ENCODE peak calls at places on chromosomes 16 and 17, in ten cellular contexts. One of them, this sample, is unnamed.

GRCh38 chr16:24729967-24730815 is 740 bp downstream of the TNRC6A start:
- DNase-seq in stromal cell of bone marrow: no peak
- DNase-seq in T-helper 1 cell: peak
- DNase-seq in T1000: no peak
- DNase-seq in NCI-H2081: no peak
- DNase-seq in activated CD4-positive, alpha-beta T cell treated with anti-CD3 and anti-CD28 coated beads, Interleukin-2, amount 10 ng/mL, durations not matched to agents 7 days and 5 days: peak
- DNase-seq in stimulated activated CD4-positive, alpha-beta T cell treated with anti-CD3 and anti-CD28 coated beads, TNF-alpha, amount 100 ng/mL, for 48 hours: no peak
- DNase-seq in HTR-8/SVneo: no peak
- DNase-seq in foreskin keratinocyte: no peak
- DNase-seq in T follicular helper cell: peak
- DNase-seq in this sample: no peak

GRCh38 chr17:41777157-41777578 is 9.3 kb downstream of the JUP start:
- DNase-seq in stromal cell of bone marrow: no peak
- DNase-seq in T-helper 1 cell: no peak
- DNase-seq in T1000: no peak
- DNase-seq in NCI-H2081: no peak
- DNase-seq in activated CD4-positive, alpha-beta T cell treated with anti-CD3 and anti-CD28 coated beads, Interleukin-2, amount 10 ng/mL, durations not matched to agents 7 days and 5 days: no peak
- DNase-seq in stimulated activated CD4-positive, alpha-beta T cell treated with anti-CD3 and anti-CD28 coated beads, TNF-alpha, amount 100 ng/mL, for 48 hours: no peak
- DNase-seq in HTR-8/SVneo: no peak
- DNase-seq in foreskin keratinocyte: no peak
- DNase-seq in T follicular helper cell: no peak
- DNase-seq in this sample: no peak

GRCh38 chr17:42414782-42415409 is 8.2 kb downstream of the CAVIN1 start:
- DNase-seq in stromal cell of bone marrow: no peak
- DNase-seq in T-helper 1 cell: no peak
- DNase-seq in T1000: no peak
- DNase-seq in NCI-H2081: no peak
- DNase-seq in activated CD4-positive, alpha-beta T cell treated with anti-CD3 and anti-CD28 coated beads, Interleukin-2, amount 10 ng/mL, durations not matched to agents 7 days and 5 days: peak
- DNase-seq in stimulated activated CD4-positive, alpha-beta T cell treated with anti-CD3 and anti-CD28 coated beads, TNF-alpha, amount 100 ng/mL, for 48 hours: peak
- DNase-seq in HTR-8/SVneo: no peak
- DNase-seq in foreskin keratinocyte: no peak
- DNase-seq in T follicular helper cell: peak
- DNase-seq in this sample: no peak

GRCh38 chr17:49469831-49470568 is 25.1 kb upstream of the NGFR start:
- DNase-seq in stromal cell of bone marrow: no peak
- DNase-seq in T-helper 1 cell: no peak
- DNase-seq in T1000: no peak
- DNase-seq in NCI-H2081: no peak
- DNase-seq in activated CD4-positive, alpha-beta T cell treated with anti-CD3 and anti-CD28 coated beads, Interleukin-2, amount 10 ng/mL, durations not matched to agents 7 days and 5 days: no peak
- DNase-seq in stimulated activated CD4-positive, alpha-beta T cell treated with anti-CD3 and anti-CD28 coated beads, TNF-alpha, amount 100 ng/mL, for 48 hours: no peak
- DNase-seq in HTR-8/SVneo: no peak
- DNase-seq in foreskin keratinocyte: no peak
- DNase-seq in T follicular helper cell: no peak
- DNase-seq in this sample: no peak

GRCh38 chr17:45361976-45362375 is 45.2 kb upstream of the MAP3K14 start:
- DNase-seq in stromal cell of bone marrow: no peak
- DNase-seq in T-helper 1 cell: no peak
- DNase-seq in T1000: no peak
- DNase-seq in NCI-H2081: no peak
- DNase-seq in activated CD4-positive, alpha-beta T cell treated with anti-CD3 and anti-CD28 coated beads, Interleukin-2, amount 10 ng/mL, durations not matched to agents 7 days and 5 days: no peak
- DNase-seq in stimulated activated CD4-positive, alpha-beta T cell treated with anti-CD3 and anti-CD28 coated beads, TNF-alpha, amount 100 ng/mL, for 48 hours: no peak
- DNase-seq in HTR-8/SVneo: no peak
- DNase-seq in foreskin keratinocyte: no peak
- DNase-seq in T follicular helper cell: no peak
- DNase-seq in this sample: no peak

GRCh38 chr17:83175551-83176271 is 96.3 kb downstream of the METRNL start:
- DNase-seq in stromal cell of bone marrow: no peak
- DNase-seq in T-helper 1 cell: no peak
- DNase-seq in T1000: no peak
- DNase-seq in NCI-H2081: no peak
- DNase-seq in activated CD4-positive, alpha-beta T cell treated with anti-CD3 and anti-CD28 coated beads, Interleukin-2, amount 10 ng/mL, durations not matched to agents 7 days and 5 days: no peak
- DNase-seq in stimulated activated CD4-positive, alpha-beta T cell treated with anti-CD3 and anti-CD28 coated beads, TNF-alpha, amount 100 ng/mL, for 48 hours: no peak
- DNase-seq in HTR-8/SVneo: no peak
- DNase-seq in foreskin keratinocyte: no peak
- DNase-seq in T follicular helper cell: no peak
- DNase-seq in this sample: no peak

GRCh38 chr17:15083225-15083624 is 181.9 kb downstream of the PMP22 start:
- DNase-seq in stromal cell of bone marrow: no peak
- DNase-seq in T-helper 1 cell: no peak
- DNase-seq in T1000: no peak
- DNase-seq in NCI-H2081: no peak
- DNase-seq in activated CD4-positive, alpha-beta T cell treated with anti-CD3 and anti-CD28 coated beads, Interleukin-2, amount 10 ng/mL, durations not matched to agents 7 days and 5 days: no peak
- DNase-seq in stimulated activated CD4-positive, alpha-beta T cell treated with anti-CD3 and anti-CD28 coated beads, TNF-alpha, amount 100 ng/mL, for 48 hours: no peak
- DNase-seq in HTR-8/SVneo: no peak
- DNase-seq in foreskin keratinocyte: no peak
- DNase-seq in T follicular helper cell: no peak
- DNase-seq in this sample: no peak

GRCh38 chr17:81869221-81870154 is 1.6 kb downstream of the ARHGDIA start:
- DNase-seq in stromal cell of bone marrow: no peak
- DNase-seq in T-helper 1 cell: no peak
- DNase-seq in T1000: peak
- DNase-seq in NCI-H2081: peak
- DNase-seq in activated CD4-positive, alpha-beta T cell treated with anti-CD3 and anti-CD28 coated beads, Interleukin-2, amount 10 ng/mL, durations not matched to agents 7 days and 5 days: no peak
- DNase-seq in stimulated activated CD4-positive, alpha-beta T cell treated with anti-CD3 and anti-CD28 coated beads, TNF-alpha, amount 100 ng/mL, for 48 hours: no peak
- DNase-seq in HTR-8/SVneo: no peak
- DNase-seq in foreskin keratinocyte: no peak
- DNase-seq in T follicular helper cell: no peak
- DNase-seq in this sample: peak

GRCh38 chr16:85208181-85208580 is 95.9 kb upstream of the CIBAR2 start:
- DNase-seq in stromal cell of bone marrow: no peak
- DNase-seq in T-helper 1 cell: no peak
- DNase-seq in T1000: no peak
- DNase-seq in NCI-H2081: no peak
- DNase-seq in activated CD4-positive, alpha-beta T cell treated with anti-CD3 and anti-CD28 coated beads, Interleukin-2, amount 10 ng/mL, durations not matched to agents 7 days and 5 days: no peak
- DNase-seq in stimulated activated CD4-positive, alpha-beta T cell treated with anti-CD3 and anti-CD28 coated beads, TNF-alpha, amount 100 ng/mL, for 48 hours: no peak
- DNase-seq in HTR-8/SVneo: no peak
- DNase-seq in foreskin keratinocyte: no peak
- DNase-seq in T follicular helper cell: no peak
- DNase-seq in this sample: no peak

GRCh38 chr17:82814834-82815233 is 25.0 kb downstream of the ZNF750 start:
- DNase-seq in stromal cell of bone marrow: no peak
- DNase-seq in T-helper 1 cell: no peak
- DNase-seq in T1000: no peak
- DNase-seq in NCI-H2081: no peak
- DNase-seq in activated CD4-positive, alpha-beta T cell treated with anti-CD3 and anti-CD28 coated beads, Interleukin-2, amount 10 ng/mL, durations not matched to agents 7 days and 5 days: no peak
- DNase-seq in stimulated activated CD4-positive, alpha-beta T cell treated with anti-CD3 and anti-CD28 coated beads, TNF-alpha, amount 100 ng/mL, for 48 hours: no peak
- DNase-seq in HTR-8/SVneo: no peak
- DNase-seq in foreskin keratinocyte: no peak
- DNase-seq in T follicular helper cell: no peak
- DNase-seq in this sample: no peak

GRCh38 chr17:77842148-77842905 is 116.2 kb upstream of the TNRC6C start:
- DNase-seq in stromal cell of bone marrow: no peak
- DNase-seq in T-helper 1 cell: no peak
- DNase-seq in T1000: no peak
- DNase-seq in NCI-H2081: peak
- DNase-seq in activated CD4-positive, alpha-beta T cell treated with anti-CD3 and anti-CD28 coated beads, Interleukin-2, amount 10 ng/mL, durations not matched to agents 7 days and 5 days: no peak
- DNase-seq in stimulated activated CD4-positive, alpha-beta T cell treated with anti-CD3 and anti-CD28 coated beads, TNF-alpha, amount 100 ng/mL, for 48 hours: no peak
- DNase-seq in HTR-8/SVneo: peak
- DNase-seq in foreskin keratinocyte: peak
- DNase-seq in T follicular helper cell: no peak
- DNase-seq in this sample: no peak

GRCh38 chr17:33464669-33465275 is 171.7 kb upstream of the ASIC2 start:
- DNase-seq in stromal cell of bone marrow: no peak
- DNase-seq in T-helper 1 cell: no peak
- DNase-seq in T1000: no peak
- DNase-seq in NCI-H2081: no peak
- DNase-seq in activated CD4-positive, alpha-beta T cell treated with anti-CD3 and anti-CD28 coated beads, Interleukin-2, amount 10 ng/mL, durations not matched to agents 7 days and 5 days: no peak
- DNase-seq in stimulated activated CD4-positive, alpha-beta T cell treated with anti-CD3 and anti-CD28 coated beads, TNF-alpha, amount 100 ng/mL, for 48 hours: no peak
- DNase-seq in HTR-8/SVneo: no peak
- DNase-seq in foreskin keratinocyte: peak
- DNase-seq in T follicular helper cell: no peak
- DNase-seq in this sample: no peak